ENCODE peak calls at places on chromosomes 13 and 19, in six cellular contexts. E is PC-3, S is neuronal stem cell, C is mammary epithelial cell, N is IMR-90, T is H9. P is an unnamed sample.

GRCh38 chr13:22454586-22454985 is 726.2 kb upstream of the SGCG start:
- DNase-seq in E (no peak), S (no peak), T (peak), N (no peak), C (no peak), P (no peak)

GRCh38 chr13:95533545-95534135 is 18.9 kb upstream of the CLDN10 start:
- DNase-seq in N (no peak), S (no peak), E (no peak), C (no peak), T (peak), P (no peak)

GRCh38 chr13:68872338-68872737 is 1235.3 kb upstream of the ATXN8OS start:
- DNase-seq in N (no peak), S (no peak), E (peak), T (no peak), C (no peak), P (no peak)

GRCh38 chr19:3047307-3048189 is 14.7 kb downstream of the TLE5 start:
- DNase-seq in C (peak), S (peak), N (peak), T (peak), E (peak), P (peak)

GRCh38 chr19:58561373-58562125 is 3.1 kb upstream of the UBE2M start:
- DNase-seq in C (no peak), S (no peak), E (no peak), T (no peak), N (no peak), P (no peak)

GRCh38 chr19:8580710-8581281 is 3.6 kb upstream of the MYO1F start:
- DNase-seq in E (peak), S (peak), N (peak), C (peak), T (peak), P (peak)

GRCh38 chr19:18743281-18743825 is 47.8 kb downstream of the COMP start:
- DNase-seq in C (no peak), N (peak), S (no peak), T (peak), E (no peak), P (no peak)

GRCh38 chr19:7458675-7459074 is 30.2 kb downstream of the PEX11G start:
- DNase-seq in T (no peak), C (no peak), N (no peak), E (no peak), S (no peak), P (no peak)

GRCh38 chr19:17802137-17802858 is 7.4 kb downstream of the B3GNT3 start:
- DNase-seq in S (no peak), E (no peak), C (no peak), N (no peak), T (no peak), P (no peak)

GRCh38 chr13:52459668-52460067 is 4.4 kb downstream of the CKAP2 start:
- DNase-seq in C (peak), E (peak), S (no peak), N (peak), T (no peak), P (no peak)

GRCh38 chr13:47256618-47257017 is 359.8 kb upstream of the HTR2A start:
- DNase-seq in T (no peak), S (no peak), E (peak), C (peak), N (peak), P (no peak)

GRCh38 chr19:35272954-35273649 is 4.3 kb downstream of the USF2 start:
- DNase-seq in E (no peak), N (no peak), T (no peak), C (no peak), S (no peak), P (no peak)

GRCh38 chr13:45873491-45874360 is 22.2 kb upstream of the SIAH3 start:
- DNase-seq in N (no peak), E (peak), S (no peak), T (no peak), C (peak), P (no peak)

GRCh38 chr19:51141181-51141580 is 920 bp upstream of the SIGLEC7 start:
- DNase-seq in T (no peak), N (no peak), E (no peak), S (no peak), C (no peak), P (no peak)

GRCh38 chr13:40994581-40995230 is 24.4 kb downstream of the ELF1 start:
- DNase-seq in S (no peak), E (no peak), C (peak), T (no peak), N (no peak), P (no peak)

GRCh38 chr13:76009491-76009890 is 373.4 kb downstream of the LMO7 start:
- DNase-seq in C (peak), T (no peak), S (no peak), N (peak), E (peak), P (no peak)

GRCh38 chr19:48170817-48171347 is 402 bp downstream of the ZSWIM9 start:
- DNase-seq in S (no peak), N (no peak), C (peak), T (peak), E (no peak), P (peak)

GRCh38 chr13:27964741-27965323 is 4.3 kb downstream of the CDX2 start:
- DNase-seq in E (no peak), T (no peak), N (no peak), C (no peak), S (no peak), P (no peak)

GRCh38 chr13:29551214-29551613 is 44.3 kb downstream of the SLC7A1 start:
- DNase-seq in S (no peak), C (no peak), T (no peak), E (no peak), N (no peak), P (no peak)

GRCh38 chr19:30719189-30719990 is 347.2 kb downstream of the ZNF536 start:
- DNase-seq in S (no peak), N (no peak), T (peak), C (peak), E (no peak), P (no peak)

GRCh38 chr13:41905600-41906254 is 55.2 kb downstream of the VWA8 start:
- DNase-seq in C (peak), T (no peak), S (no peak), E (peak), N (peak), P (no peak)

GRCh38 chr13:25922373-25922772 is 129.4 kb downstream of the SHISA2 start:
- DNase-seq in C (no peak), T (no peak), N (no peak), S (no peak), E (no peak), P (no peak)

GRCh38 chr19:50330365-50331078 is 1.3 kb upstream of the KCNC3 start:
- DNase-seq in C (no peak), T (peak), N (peak), S (peak), E (peak), P (peak)

GRCh38 chr13:101623469-101624209 is 171.2 kb downstream of the ITGBL1 start:
- DNase-seq in N (peak), C (no peak), T (no peak), S (no peak), E (peak), P (no peak)

GRCh38 chr19:51552996-51553725 is 17.9 kb upstream of the ZNF175 start:
- DNase-seq in T (peak), E (peak), S (peak), N (peak), C (peak), P (peak)

GRCh38 chr13:101416181-101417042 is at the start of gene NALCN:
- DNase-seq in T (peak), C (peak), E (peak), N (no peak), S (peak), P (no peak)

GRCh38 chr19:4914736-4915501 is 5.6 kb downstream of the UHRF1 start:
- DNase-seq in S (no peak), N (peak), T (no peak), C (peak), E (peak), P (peak)

GRCh38 chr19:48772503-48772953 is 17.2 kb downstream of the FGF21 start:
- DNase-seq in E (no peak), T (no peak), C (no peak), S (no peak), N (no peak), P (no peak)

GRCh38 chr19:14507704-14508246 is 10.4 kb downstream of the DNAJB1 start:
- DNase-seq in S (no peak), T (no peak), N (peak), E (peak), C (peak), P (no peak)

GRCh38 chr13:40777166-40777956 is 6.4 kb upstream of the MRPS31 start:
- DNase-seq in C (peak), T (peak), E (peak), N (peak), S (peak), P (peak)

GRCh38 chr19:57171551-57172081 is 4.3 kb upstream of the DUXA start:
- DNase-seq in C (peak), T (peak), N (peak), E (peak), S (peak), P (no peak)

GRCh38 chr19:16917401-16917800 is 28.6 kb downstream of the F2RL3 start:
- DNase-seq in N (no peak), C (no peak), S (no peak), T (no peak), E (no peak), P (no peak)

GRCh38 chr13:46345866-46346265 is 41.2 kb downstream of the RUBCNL start:
- DNase-seq in S (no peak), T (no peak), E (no peak), C (no peak), N (no peak), P (no peak)

GRCh38 chr13:112690242-112690943 is 555 bp downstream of the ATP11A start:
- DNase-seq in N (peak), T (peak), C (peak), E (no peak), S (no peak), P (peak)

GRCh38 chr19:14479985-14480694 is 5.0 kb upstream of the PTGER1 start:
- DNase-seq in T (peak), S (peak), N (peak), E (peak), C (no peak), P (peak)

GRCh38 chr19:48967346-48968178 is 2.5 kb downstream of the FTL start:
- DNase-seq in T (peak), N (peak), S (no peak), E (no peak), C (no peak), P (no peak)

GRCh38 chr13:50936681-50937080 is 27.1 kb downstream of the RNASEH2B start:
- DNase-seq in E (no peak), T (no peak), S (no peak), N (no peak), C (no peak), P (no peak)

GRCh38 chr19:43532962-43533545 is at the start of gene ZNF575:
- DNase-seq in N (peak), C (peak), S (peak), E (peak), T (peak), P (peak)

GRCh38 chr13:113620036-113620435 is 35.5 kb downstream of the TFDP1 start:
- DNase-seq in T (no peak), N (no peak), C (no peak), S (no peak), E (no peak), P (no peak)

DNA sequence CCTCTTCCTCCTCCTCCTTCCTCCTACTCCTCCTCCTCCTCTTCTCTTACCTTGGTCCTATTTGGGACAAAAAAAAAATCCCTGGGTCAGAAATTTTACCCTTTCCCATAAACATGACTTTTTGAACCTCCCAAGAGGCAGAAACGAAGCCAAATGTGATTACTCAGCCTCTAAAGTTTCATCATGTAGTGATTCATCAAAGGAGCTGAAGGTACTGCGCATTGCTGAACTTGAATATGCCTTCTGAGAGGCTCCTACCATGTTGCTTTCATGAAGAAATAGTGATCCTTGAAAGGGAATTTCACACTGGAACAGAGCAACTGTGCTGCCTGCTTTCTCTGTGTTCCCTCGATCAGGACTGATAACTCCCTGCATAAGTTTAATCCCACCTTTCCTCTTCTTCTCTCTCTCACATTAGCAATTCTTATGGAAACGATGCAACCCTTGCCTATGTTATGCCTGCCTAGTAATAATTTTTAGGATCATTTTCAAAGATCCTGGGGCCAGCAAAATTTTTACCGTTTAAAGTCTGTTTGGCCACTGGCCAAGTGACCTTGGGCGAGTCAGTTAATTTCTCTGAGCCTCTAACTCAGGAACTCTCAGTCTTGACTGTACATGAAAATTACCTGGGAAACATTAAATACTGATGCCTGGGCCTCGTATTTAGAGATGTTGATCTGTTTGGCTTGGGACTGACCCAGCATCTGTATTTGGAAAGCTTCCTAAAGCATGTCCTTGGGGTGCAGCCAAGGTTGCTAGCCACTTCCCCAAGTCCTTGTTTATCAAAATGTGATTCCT is 149.5 kb downstream of the DCT start:
- DNase-seq in S (no peak), E (peak), C (peak), N (peak), T (no peak), P (no peak)
- H3K9ac ChIP-seq in S (no peak), E (no peak), C (no peak), N (no peak), T (no peak), P (no peak)

GRCh38 chr19:29111581-29111980 is 101.4 kb downstream of the UQCRFS1 start:
- DNase-seq in T (no peak), N (no peak), C (no peak), E (no peak), S (no peak), P (no peak)

GRCh38 chr19:29104605-29105241 is 108.2 kb downstream of the UQCRFS1 start:
- DNase-seq in N (no peak), T (no peak), E (no peak), C (no peak), S (no peak), P (no peak)

GRCh38 chr19:29107831-29108230 is 105.1 kb downstream of the UQCRFS1 start:
- DNase-seq in T (no peak), C (no peak), S (no peak), E (no peak), N (no peak), P (no peak)

GRCh38 chr19:29105629-29106352 is 107.2 kb downstream of the UQCRFS1 start:
- DNase-seq in S (no peak), E (no peak), C (no peak), T (peak), N (no peak), P (no peak)

GRCh38 chr19:29106353-29106885 is 106.5 kb downstream of the UQCRFS1 start:
- DNase-seq in S (no peak), C (no peak), T (no peak), N (no peak), E (no peak), P (no peak)
- H2AFZ ChIP-seq in S (no peak), C (no peak), T (no peak), N (no peak), E (no peak), P (no peak)

GRCh38 chr13:97327521-97328221 is 105.5 kb downstream of the MBNL2 start:
- DNase-seq in C (peak), N (peak), E (no peak), S (no peak), T (no peak), P (no peak)

GRCh38 chr13:97329331-97329730 is 104.6 kb upstream of the RAP2A start:
- DNase-seq in C (no peak), N (peak), S (no peak), T (no peak), E (no peak), P (no peak)

GRCh38 chr13:97330448-97330847 is 103.5 kb upstream of the RAP2A start:
- DNase-seq in E (no peak), S (no peak), N (no peak), C (no peak), T (no peak), P (no peak)

GRCh38 chr13:97327071-97327470 is 104.9 kb downstream of the MBNL2 start:
- DNase-seq in C (no peak), T (no peak), S (no peak), E (no peak), N (no peak), P (no peak)

DNA sequence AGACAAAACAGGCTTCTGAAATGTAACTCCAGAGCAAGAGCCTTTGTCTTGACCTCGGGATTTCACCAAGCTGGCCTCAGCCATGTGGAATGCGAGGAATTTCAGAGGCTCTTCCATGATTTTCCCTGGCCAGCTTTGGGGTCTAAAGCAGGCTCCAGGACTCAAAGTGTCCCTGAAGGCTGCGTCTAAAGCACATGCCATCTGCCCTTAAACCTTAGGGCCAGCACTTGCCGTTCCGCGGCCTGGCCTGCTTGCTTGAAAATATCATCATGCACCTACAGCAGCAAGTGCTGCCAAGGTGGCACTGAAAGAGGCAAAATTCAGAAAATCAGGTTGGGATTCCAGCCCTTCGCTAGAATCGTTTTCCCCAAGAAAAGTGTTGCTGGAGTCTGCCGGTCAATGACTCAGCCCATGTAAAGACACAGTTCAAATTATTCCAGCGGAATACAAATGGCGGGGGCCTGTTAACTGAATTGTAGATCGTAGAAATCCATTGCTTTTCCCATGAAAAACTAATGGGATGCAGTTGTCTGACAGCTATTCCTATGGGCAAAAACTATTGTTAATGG is 105.7 kb upstream of the RAP2A start:
- DNase-seq in T (peak), E (no peak), C (peak), N (peak), S (peak), P (no peak)
- H3K9ac ChIP-seq in T (no peak), E (no peak), C (no peak), N (peak), S (no peak), P (no peak)

DNA sequence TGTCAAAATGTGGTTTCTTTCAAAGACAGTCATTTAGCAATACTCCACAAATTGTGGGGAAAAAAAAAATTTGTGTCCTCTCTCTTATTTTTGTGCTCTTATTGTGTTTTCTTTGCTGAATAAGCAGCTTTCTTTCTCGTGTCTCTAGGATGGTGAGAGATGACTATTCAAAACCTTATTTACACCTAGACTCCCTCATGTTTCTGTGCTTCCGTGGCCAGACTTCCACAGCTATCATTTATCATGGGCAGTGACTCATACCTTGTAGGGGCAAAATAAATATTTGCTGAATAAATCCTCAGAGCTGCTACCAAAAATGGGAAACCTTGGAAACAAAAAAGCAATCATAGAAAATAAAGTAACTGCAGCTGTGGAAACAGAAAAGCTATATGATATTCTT is 204.9 kb upstream of the MIR17HG start:
- DNase-seq in C (peak), S (no peak), T (no peak), N (peak), E (peak), P (no peak)
- H2AFZ ChIP-seq in C (no peak), S (no peak), T (no peak), N (no peak), E (no peak), P (no peak)

GRCh38 chr19:2014081-2014693 is 1.3 kb downstream of the BTBD2 start:
- DNase-seq in E (no peak), C (no peak), T (no peak), N (no peak), S (no peak), P (no peak)

GRCh38 chr19:2013683-2013961 is 1.9 kb downstream of the BTBD2 start:
- DNase-seq in S (no peak), E (no peak), T (no peak), N (no peak), C (no peak), P (no peak)

GRCh38 chr19:2016041-2016807 is 710 bp upstream of the BTBD2 start:
- DNase-seq in T (peak), N (peak), S (peak), E (peak), C (peak), P (peak)

GRCh38 chr19:2015611-2015950 is at the start of gene BTBD2:
- DNase-seq in E (peak), C (peak), T (no peak), S (peak), N (peak), P (peak)

GRCh38 chr19:2014731-2015610 is 543 bp downstream of the BTBD2 start:
- DNase-seq in T (no peak), S (peak), N (no peak), C (no peak), E (no peak), P (peak)
- H3K9ac ChIP-seq in T (peak), S (peak), N (peak), C (no peak), E (peak), P (peak)

DNA sequence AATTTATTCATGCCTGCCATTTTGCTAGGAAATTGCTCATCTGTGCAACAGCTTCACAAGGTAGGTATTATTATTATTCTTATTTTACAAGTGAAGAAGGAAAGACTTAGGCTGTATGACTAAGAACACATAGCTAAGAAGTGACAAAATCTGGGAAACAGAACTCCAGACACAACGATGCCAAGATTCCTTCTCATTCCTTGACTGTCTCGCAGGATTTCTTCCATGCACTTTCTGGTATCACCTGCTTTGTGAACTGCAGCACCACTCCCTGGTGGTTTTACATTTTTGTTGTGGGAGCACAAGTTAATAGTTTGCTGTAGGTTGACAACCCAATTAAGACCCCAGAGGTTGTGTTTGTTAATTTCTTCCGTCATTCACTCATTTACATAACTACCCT is 188.5 kb downstream of the LACC1 start:
- DNase-seq in N (peak), E (peak), S (no peak), T (no peak), C (peak), P (no peak)
- H2AFZ ChIP-seq in N (no peak), E (peak), S (no peak), T (peak), C (peak), P (no peak)